ENCODE peak calls at places on chromosomes 12 and 14, in ten cellular contexts. X is effector CD4-positive, alpha-beta T cell; V is AG09319; U is naive thymus-derived CD8-positive, alpha-beta T cell; M is SW480; F is activated T-cell treated with anti-CD3 and anti-CD28 coated beads, Interleukin-2, amount 50 U/mL, for 72 hours; W is foreskin fibroblast; G is T-cell; T is cardiac muscle cell; O is activated naive CD8-positive, alpha-beta T cell treated with anti-CD3 and anti-CD28 coated beads for 36 hours. D is an unnamed sample.

GRCh38 chr14:28751467-28752058 is 15.0 kb upstream of the FOXG1 start:
- DNase-seq in X (no peak), V (no peak), U (no peak), M (peak), F (no peak), W (peak), G (no peak), T (peak), O (no peak), D (no peak)

GRCh38 chr14:96089401-96089800 is 50.2 kb downstream of the C14orf132 start:
- DNase-seq in X (no peak), V (no peak), U (no peak), M (no peak), F (no peak), W (no peak), G (no peak), T (no peak), O (no peak), D (no peak)

GRCh38 chr12:112755507-112755906 is 36.0 kb upstream of the RPH3A start:
- DNase-seq in X (no peak), V (no peak), U (no peak), M (no peak), F (no peak), W (no peak), G (no peak), T (no peak), O (no peak), D (no peak)

GRCh38 chr14:105315941-105316562 is 1.5 kb downstream of the PACS2 start:
- DNase-seq in X (no peak), V (no peak), U (no peak), M (peak), F (no peak), W (peak), G (no peak), T (no peak), O (no peak), D (no peak)

GRCh38 chr12:102821149-102821548 is 95.9 kb downstream of the PAH start:
- DNase-seq in X (no peak), V (no peak), U (no peak), M (no peak), F (no peak), W (no peak), G (no peak), T (no peak), O (no peak), D (no peak)

GRCh38 chr12:5402009-5402408 is 29.9 kb upstream of the NTF3 start:
- DNase-seq in X (no peak), V (no peak), U (no peak), M (no peak), F (no peak), W (no peak), G (no peak), T (no peak), O (no peak), D (no peak)

GRCh38 chr12:82555699-82556098 is 131.0 kb upstream of the TMTC2 start:
- DNase-seq in X (no peak), V (no peak), U (no peak), M (no peak), F (no peak), W (no peak), G (no peak), T (peak), O (no peak), D (no peak)

GRCh38 chr14:89138846-89139245 is 278.2 kb downstream of the FOXN3 start:
- DNase-seq in X (no peak), V (no peak), U (no peak), M (no peak), F (no peak), W (no peak), G (no peak), T (no peak), O (no peak), D (no peak)

GRCh38 chr14:95523818-95524448 is 7.5 kb upstream of the SYNE3 start:
- DNase-seq in X (no peak), V (no peak), U (no peak), M (peak), F (no peak), W (peak), G (peak), T (peak), O (peak), D (no peak)

GRCh38 chr12:80186727-80187217 is 87.4 kb downstream of the OTOGL start:
- DNase-seq in X (peak), V (peak), U (peak), M (peak), F (no peak), W (peak), G (peak), T (peak), O (peak), D (peak)

GRCh38 chr12:52391618-52392002 is 6.2 kb upstream of the KRT84 start:
- DNase-seq in X (no peak), V (no peak), U (no peak), M (peak), F (no peak), W (peak), G (no peak), T (peak), O (no peak), D (no peak)

D was measured in GM20000.